ENCODE peak calls at places on chromosomes 5 and 9, in eight cellular contexts. One of them, this sample, is unnamed.
A peak's percentile ranks its signal among the peaks of the same experiment; 100 is the strongest.

GRCh38 chr9:129172816-129173215 is 5.2 kb downstream of the IER5L start:
- DNase-seq in testis: peak; percentile 72
- DNase-seq in lower lobe of right lung: no peak
- DNase-seq in left ventricle myocardium inferior: no peak
- DNase-seq in foreskin fibroblast: no peak
- DNase-seq in AG10803: no peak
- DNase-seq in upper lobe of right lung: no peak
- DNase-seq in pancreas: no peak
- DNase-seq in this sample: no peak

GRCh38 chr5:173789031-173789920 is 98.9 kb upstream of the CPEB4 start:
- DNase-seq in testis: no peak
- DNase-seq in lower lobe of right lung: peak; percentile 61
- DNase-seq in left ventricle myocardium inferior: no peak
- DNase-seq in foreskin fibroblast: peak; percentile 79
- DNase-seq in AG10803: peak; percentile 74
- DNase-seq in upper lobe of right lung: peak; percentile 79
- DNase-seq in pancreas: no peak
- DNase-seq in this sample: peak; percentile 65

GRCh38 chr9:136311433-136312375 is 7.8 kb upstream of the CCDC187 start:
- DNase-seq in testis: no peak
- DNase-seq in lower lobe of right lung: no peak
- DNase-seq in left ventricle myocardium inferior: no peak
- DNase-seq in foreskin fibroblast: no peak
- DNase-seq in AG10803: no peak
- DNase-seq in upper lobe of right lung: no peak
- DNase-seq in pancreas: no peak
- DNase-seq in this sample: no peak

GRCh38 chr9:78669591-78669990 is 372.7 kb downstream of the PSAT1 start:
- DNase-seq in testis: no peak
- DNase-seq in lower lobe of right lung: no peak
- DNase-seq in left ventricle myocardium inferior: no peak
- DNase-seq in foreskin fibroblast: no peak
- DNase-seq in AG10803: no peak
- DNase-seq in upper lobe of right lung: no peak
- DNase-seq in pancreas: no peak
- DNase-seq in this sample: no peak

GRCh38 chr5:126777257-126777973 is 479 bp downstream of the LMNB1 start:
- DNase-seq in testis: peak; percentile 61
- DNase-seq in lower lobe of right lung: peak; percentile 77
- DNase-seq in left ventricle myocardium inferior: peak; percentile 33
- DNase-seq in foreskin fibroblast: peak; percentile 63
- DNase-seq in AG10803: peak; percentile 52
- DNase-seq in upper lobe of right lung: peak; percentile 84
- DNase-seq in pancreas: peak; percentile 70
- DNase-seq in this sample: no peak

GRCh38 chr5:87899109-87900100 is 369.2 kb downstream of the TMEM161B start:
- DNase-seq in testis: peak; percentile 16
- DNase-seq in lower lobe of right lung: no peak
- DNase-seq in left ventricle myocardium inferior: peak; percentile 29
- DNase-seq in foreskin fibroblast: peak; percentile 36
- DNase-seq in AG10803: no peak
- DNase-seq in upper lobe of right lung: no peak
- DNase-seq in pancreas: no peak
- DNase-seq in this sample: peak; percentile 89

GRCh38 chr5:172903790-172904189 is 55.4 kb upstream of the RPL26L1 start:
- DNase-seq in testis: peak; percentile 57
- DNase-seq in lower lobe of right lung: peak; percentile 63
- DNase-seq in left ventricle myocardium inferior: no peak
- DNase-seq in foreskin fibroblast: peak; percentile 93
- DNase-seq in AG10803: peak; percentile 94
- DNase-seq in upper lobe of right lung: no peak
- DNase-seq in pancreas: peak; percentile 73
- DNase-seq in this sample: no peak

GRCh38 chr9:34907044-34907443 is 51.0 kb upstream of the PHF24 start:
- DNase-seq in testis: no peak
- DNase-seq in lower lobe of right lung: no peak
- DNase-seq in left ventricle myocardium inferior: no peak
- DNase-seq in foreskin fibroblast: no peak
- DNase-seq in AG10803: no peak
- DNase-seq in upper lobe of right lung: no peak
- DNase-seq in pancreas: no peak
- DNase-seq in this sample: no peak

GRCh38 chr9:116318463-116319271 is 165.1 kb downstream of the PAPPA start:
- DNase-seq in testis: peak; percentile 75
- DNase-seq in lower lobe of right lung: no peak
- DNase-seq in left ventricle myocardium inferior: peak; percentile 73
- DNase-seq in foreskin fibroblast: peak; percentile 83
- DNase-seq in AG10803: peak; percentile 88
- DNase-seq in upper lobe of right lung: no peak
- DNase-seq in pancreas: no peak
- DNase-seq in this sample: no peak

GRCh38 chr9:100100268-100100667 is 1.2 kb downstream of the INVS start:
- DNase-seq in testis: no peak
- DNase-seq in lower lobe of right lung: no peak
- DNase-seq in left ventricle myocardium inferior: no peak
- DNase-seq in foreskin fibroblast: no peak
- DNase-seq in AG10803: no peak
- DNase-seq in upper lobe of right lung: no peak
- DNase-seq in pancreas: no peak
- DNase-seq in this sample: no peak

GRCh38 chr5:54741711-54742110 is 224.2 kb downstream of the SNX18 start:
- DNase-seq in testis: no peak
- DNase-seq in lower lobe of right lung: no peak
- DNase-seq in left ventricle myocardium inferior: no peak
- DNase-seq in foreskin fibroblast: no peak
- DNase-seq in AG10803: no peak
- DNase-seq in upper lobe of right lung: no peak
- DNase-seq in pancreas: no peak
- DNase-seq in this sample: no peak

GRCh38 chr5:159091051-159091450 is 8.7 kb downstream of the EBF1 start:
- DNase-seq in testis: no peak
- DNase-seq in lower lobe of right lung: no peak
- DNase-seq in left ventricle myocardium inferior: no peak
- DNase-seq in foreskin fibroblast: no peak
- DNase-seq in AG10803: no peak
- DNase-seq in upper lobe of right lung: no peak
- DNase-seq in pancreas: no peak
- DNase-seq in this sample: no peak

GRCh38 chr9:123157216-123157615 is 111.2 kb downstream of the STRBP start:
- DNase-seq in testis: no peak
- DNase-seq in lower lobe of right lung: no peak
- DNase-seq in left ventricle myocardium inferior: no peak
- DNase-seq in foreskin fibroblast: no peak
- DNase-seq in AG10803: no peak
- DNase-seq in upper lobe of right lung: no peak
- DNase-seq in pancreas: no peak
- DNase-seq in this sample: peak; percentile 1

GRCh38 chr5:140800816-140801493 is at the start of gene PCDHA3:
- DNase-seq in testis: peak; percentile 48
- DNase-seq in lower lobe of right lung: no peak
- DNase-seq in left ventricle myocardium inferior: no peak
- DNase-seq in foreskin fibroblast: no peak
- DNase-seq in AG10803: peak; percentile 31
- DNase-seq in upper lobe of right lung: no peak
- DNase-seq in pancreas: no peak
- DNase-seq in this sample: no peak

GRCh38 chr9:28079677-28080076 is 506.4 kb upstream of the C9orf72 start:
- DNase-seq in testis: no peak
- DNase-seq in lower lobe of right lung: no peak
- DNase-seq in left ventricle myocardium inferior: no peak
- DNase-seq in foreskin fibroblast: no peak
- DNase-seq in AG10803: no peak
- DNase-seq in upper lobe of right lung: no peak
- DNase-seq in pancreas: no peak
- DNase-seq in this sample: no peak

GRCh38 chr9:3740690-3741419 is 215.1 kb upstream of the RFX3 start:
- DNase-seq in testis: no peak
- DNase-seq in lower lobe of right lung: no peak
- DNase-seq in left ventricle myocardium inferior: no peak
- DNase-seq in foreskin fibroblast: peak; percentile 12
- DNase-seq in AG10803: peak; percentile 39
- DNase-seq in upper lobe of right lung: no peak
- DNase-seq in pancreas: no peak
- DNase-seq in this sample: no peak

GRCh38 chr5:77669677-77670076 is 31.2 kb upstream of the OTP start:
- DNase-seq in testis: no peak
- DNase-seq in lower lobe of right lung: no peak
- DNase-seq in left ventricle myocardium inferior: no peak
- DNase-seq in foreskin fibroblast: no peak
- DNase-seq in AG10803: no peak
- DNase-seq in upper lobe of right lung: no peak
- DNase-seq in pancreas: no peak
- DNase-seq in this sample: no peak

GRCh38 chr9:14107977-14108376 is 206.0 kb downstream of the NFIB start:
- DNase-seq in testis: no peak
- DNase-seq in lower lobe of right lung: no peak
- DNase-seq in left ventricle myocardium inferior: no peak
- DNase-seq in foreskin fibroblast: no peak
- DNase-seq in AG10803: no peak
- DNase-seq in upper lobe of right lung: no peak
- DNase-seq in pancreas: no peak
- DNase-seq in this sample: no peak

GRCh38 chr5:68304421-68305052 is 89.0 kb downstream of the PIK3R1 start:
- DNase-seq in testis: no peak
- DNase-seq in lower lobe of right lung: no peak
- DNase-seq in left ventricle myocardium inferior: no peak
- DNase-seq in foreskin fibroblast: peak; percentile 55
- DNase-seq in AG10803: peak; percentile 40
- DNase-seq in upper lobe of right lung: no peak
- DNase-seq in pancreas: no peak
- DNase-seq in this sample: no peak

GRCh38 chr9:86783884-86784283 is 163.4 kb downstream of the GAS1 start:
- DNase-seq in testis: no peak
- DNase-seq in lower lobe of right lung: no peak
- DNase-seq in left ventricle myocardium inferior: no peak
- DNase-seq in foreskin fibroblast: peak; percentile 68
- DNase-seq in AG10803: peak; percentile 89
- DNase-seq in upper lobe of right lung: no peak
- DNase-seq in pancreas: no peak
- DNase-seq in this sample: no peak

GRCh38 chr9:118170032-118170955 is 466.1 kb downstream of the TLR4 start:
- DNase-seq in testis: peak; percentile 54
- DNase-seq in lower lobe of right lung: no peak
- DNase-seq in left ventricle myocardium inferior: no peak
- DNase-seq in foreskin fibroblast: peak; percentile 1
- DNase-seq in AG10803: peak; percentile 45
- DNase-seq in upper lobe of right lung: no peak
- DNase-seq in pancreas: peak; percentile 12
- DNase-seq in this sample: peak; percentile 34

GRCh38 chr9:127700140-127700539 is 6.6 kb upstream of the CFAP157 start:
- DNase-seq in testis: no peak
- DNase-seq in lower lobe of right lung: no peak
- DNase-seq in left ventricle myocardium inferior: no peak
- DNase-seq in foreskin fibroblast: no peak
- DNase-seq in AG10803: no peak
- DNase-seq in upper lobe of right lung: no peak
- DNase-seq in pancreas: no peak
- DNase-seq in this sample: no peak

GRCh38 chr5:134638760-134639201 is 6.2 kb upstream of the SAR1B start:
- DNase-seq in testis: no peak
- DNase-seq in lower lobe of right lung: no peak
- DNase-seq in left ventricle myocardium inferior: no peak
- DNase-seq in foreskin fibroblast: no peak
- DNase-seq in AG10803: no peak
- DNase-seq in upper lobe of right lung: no peak
- DNase-seq in pancreas: peak; percentile 40
- DNase-seq in this sample: no peak

GRCh38 chr9:73183917-73184861 is 32.5 kb downstream of the ANXA1 start:
- DNase-seq in testis: no peak
- DNase-seq in lower lobe of right lung: no peak
- DNase-seq in left ventricle myocardium inferior: no peak
- DNase-seq in foreskin fibroblast: no peak
- DNase-seq in AG10803: peak; percentile 60
- DNase-seq in upper lobe of right lung: no peak
- DNase-seq in pancreas: no peak
- DNase-seq in this sample: peak; percentile 36
- TF ChIP-seq CTCF in testis: no peak
- TF ChIP-seq CTCF in lower lobe of right lung: peak; percentile 61
- TF ChIP-seq CTCF in left ventricle myocardium inferior: peak; percentile 71
- TF ChIP-seq CTCF in foreskin fibroblast: no peak
- TF ChIP-seq CTCF in AG10803: peak; percentile 52
- TF ChIP-seq CTCF in upper lobe of right lung: peak; percentile 69
- TF ChIP-seq CTCF in pancreas: no peak
- TF ChIP-seq CTCF in this sample: no peak

GRCh38 chr5:64690104-64690416 is 243 bp upstream of the SHISAL2B start:
- DNase-seq in testis: no peak
- DNase-seq in lower lobe of right lung: no peak
- DNase-seq in left ventricle myocardium inferior: no peak
- DNase-seq in foreskin fibroblast: no peak
- DNase-seq in AG10803: no peak
- DNase-seq in upper lobe of right lung: no peak
- DNase-seq in pancreas: no peak
- DNase-seq in this sample: no peak
- H3K4me3 ChIP-seq in testis: peak overlapping the region; percentile 26
- H3K4me3 ChIP-seq in lower lobe of right lung: peak overlapping the region; percentile 26
- H3K4me3 ChIP-seq in left ventricle myocardium inferior: peak overlapping the region; percentile 49
- H3K4me3 ChIP-seq in foreskin fibroblast: no peak overlapping the region
- H3K4me3 ChIP-seq in AG10803: no peak overlapping the region
- H3K4me3 ChIP-seq in upper lobe of right lung: no peak overlapping the region
- H3K4me3 ChIP-seq in pancreas: peak overlapping the region; percentile 17
- H3K4me3 ChIP-seq in this sample: peak overlapping the region; percentile 38

GRCh38 chr9:10366171-10366779 is 246.5 kb downstream of the PTPRD start:
- DNase-seq in testis: no peak
- DNase-seq in lower lobe of right lung: no peak
- DNase-seq in left ventricle myocardium inferior: no peak
- DNase-seq in foreskin fibroblast: no peak
- DNase-seq in AG10803: peak; percentile 1
- DNase-seq in upper lobe of right lung: no peak
- DNase-seq in pancreas: peak; percentile 13
- DNase-seq in this sample: peak; percentile 31
- TF ChIP-seq CTCF in testis: no peak
- TF ChIP-seq CTCF in lower lobe of right lung: peak; percentile 50
- TF ChIP-seq CTCF in left ventricle myocardium inferior: peak; percentile 62
- TF ChIP-seq CTCF in foreskin fibroblast: peak; percentile 29
- TF ChIP-seq CTCF in AG10803: peak; percentile 45
- TF ChIP-seq CTCF in upper lobe of right lung: peak; percentile 57
- TF ChIP-seq CTCF in pancreas: peak; percentile 52
- TF ChIP-seq CTCF in this sample: peak; percentile 73

DNA sequence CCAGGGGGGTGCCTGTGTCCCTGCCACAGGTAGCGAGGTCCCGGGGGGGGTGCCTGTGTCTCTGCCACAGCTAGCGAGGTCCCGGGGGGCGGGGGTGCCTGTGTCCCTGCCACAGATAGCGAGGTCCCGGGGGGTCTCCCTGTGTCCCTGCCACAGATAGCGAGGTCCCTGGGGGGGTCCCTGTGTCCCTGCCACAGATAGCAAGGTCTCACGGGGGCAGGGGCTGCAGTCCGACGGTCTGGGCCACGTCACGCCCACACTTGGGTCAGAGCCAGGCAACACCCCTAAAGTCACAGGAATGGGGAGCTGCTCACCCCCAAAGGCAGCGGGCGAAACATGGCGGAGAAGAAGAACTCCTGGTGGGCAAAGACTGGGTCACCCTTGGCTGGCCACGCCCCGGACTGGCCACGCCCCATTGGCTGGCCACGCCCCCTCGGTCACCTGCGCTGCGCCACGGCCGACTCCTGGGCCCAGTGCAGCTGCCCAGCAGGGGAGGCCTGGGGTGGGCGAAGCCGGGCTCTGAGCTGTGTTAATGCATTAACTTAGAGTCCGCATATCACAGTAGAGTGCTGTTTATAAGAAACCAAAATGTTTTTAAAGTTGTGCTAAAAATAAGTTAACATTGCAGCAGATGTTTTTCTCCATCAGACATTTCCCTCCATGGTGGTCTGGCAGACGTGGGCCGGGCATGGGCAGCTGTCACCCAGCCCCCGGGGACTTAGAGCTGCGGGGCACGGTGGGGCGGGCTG is 7.0 kb downstream of the NOXA1 start:
- DNase-seq in testis: no peak
- DNase-seq in lower lobe of right lung: peak; percentile 41
- DNase-seq in left ventricle myocardium inferior: no peak
- DNase-seq in foreskin fibroblast: no peak
- DNase-seq in AG10803: no peak
- DNase-seq in upper lobe of right lung: peak; percentile 60
- DNase-seq in pancreas: no peak
- DNase-seq in this sample: no peak
- H3K4me3 ChIP-seq in testis: no peak overlapping the region
- H3K4me3 ChIP-seq in lower lobe of right lung: no peak overlapping the region
- H3K4me3 ChIP-seq in left ventricle myocardium inferior: no peak overlapping the region
- H3K4me3 ChIP-seq in foreskin fibroblast: no peak overlapping the region
- H3K4me3 ChIP-seq in AG10803: no peak overlapping the region
- H3K4me3 ChIP-seq in upper lobe of right lung: no peak overlapping the region
- H3K4me3 ChIP-seq in pancreas: no peak overlapping the region
- H3K4me3 ChIP-seq in this sample: no peak overlapping the region

This sample was measured in astrocyte of the cerebellum.